ENCODE peak calls at places on chromosomes 16 and 17, in six cellular contexts. A is HCT116, G is K562, Y is HepG2, V is H1, J is GM12878. N is an unnamed sample.

GRCh38 chr17:19018600-19018950 is 14.0 kb upstream of the FAM83G start:
- DNase-seq in Y (no peak), V (no peak), G (no peak), J (no peak), A (no peak), N (no peak)

GRCh38 chr17:57684711-57685498 is 60.2 kb downstream of the CCDC182 start:
- DNase-seq in G (no peak), Y (no peak), A (no peak), J (no peak), V (peak; percentile 35), N (no peak)

GRCh38 chr17:29004081-29004692 is 1.6 kb downstream of the SEZ6 start:
- DNase-seq in G (no peak), V (no peak), Y (no peak), J (no peak), A (no peak), N (no peak)

GRCh38 chr16:12079411-12079965 is 103.0 kb downstream of the SNX29 start:
- DNase-seq in A (no peak), Y (no peak), V (no peak), G (no peak), J (no peak), N (no peak)

GRCh38 chr17:51741447-51741846 is 417.1 kb downstream of the CA10 start:
- DNase-seq in J (no peak), A (no peak), Y (no peak), V (no peak), G (no peak), N (no peak)

GRCh38 chr16:78746718-78747117 is 647.3 kb downstream of the WWOX start:
- DNase-seq in A (no peak), V (no peak), Y (no peak), G (no peak), J (no peak), N (no peak)

GRCh38 chr17:67186782-67187181 is 58.2 kb downstream of the HELZ start:
- DNase-seq in Y (no peak), J (no peak), A (no peak), G (no peak), V (no peak), N (no peak)

GRCh38 chr17:72515291-72516065 is 394.7 kb downstream of the SOX9 start:
- DNase-seq in G (no peak), J (peak; percentile 77), A (no peak), V (no peak), Y (no peak), N (no peak)

GRCh38 chr17:29124135-29124930 is 55.9 kb downstream of the MYO18A start:
- DNase-seq in A (no peak), J (no peak), G (peak; percentile 83), V (peak; percentile 57), Y (peak; percentile 71), N (peak; percentile 51)

GRCh38 chr16:89365044-89365467 is 125.3 kb downstream of the ANKRD11 start:
- DNase-seq in Y (no peak), G (no peak), A (no peak), J (no peak), V (no peak), N (no peak)
- TF ChIP-seq YY1 in Y (no peak), G (no peak), A (no peak), J (no peak), V (no peak), N (no peak)

DNA sequence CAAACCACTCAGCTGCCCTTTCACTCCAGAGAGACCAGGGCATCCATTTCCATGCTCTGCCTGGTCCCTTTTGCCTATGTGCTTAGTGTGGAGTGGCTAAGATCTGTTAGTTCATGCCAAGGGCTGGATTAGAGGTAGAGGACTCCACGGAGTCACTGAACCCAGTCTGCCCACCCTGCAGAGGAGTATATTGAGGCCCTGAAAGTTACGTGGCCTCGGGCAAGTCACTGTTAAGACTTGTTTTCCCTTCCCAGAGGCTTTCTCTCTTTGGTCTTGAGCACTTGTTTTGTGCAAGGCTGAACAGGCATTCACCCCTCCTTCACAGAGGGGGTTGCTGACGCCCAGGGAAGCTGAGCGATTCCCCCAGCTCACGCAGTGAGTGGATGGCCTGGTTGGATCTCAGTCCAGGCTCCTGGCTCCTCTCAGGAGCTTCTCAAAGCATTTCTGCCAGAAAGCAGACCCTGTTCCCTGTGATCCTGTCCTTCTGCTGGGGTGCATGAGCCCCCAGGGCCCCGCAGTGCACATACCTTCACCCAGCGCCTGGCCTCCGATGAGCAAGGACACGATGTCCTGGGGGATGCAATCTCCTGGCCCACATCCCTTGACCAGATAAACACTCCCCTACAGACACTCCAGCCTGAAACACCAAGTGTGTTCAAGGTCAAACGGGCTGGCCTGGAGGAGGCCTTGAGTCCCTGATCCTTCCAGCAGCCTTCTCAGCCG is 153.4 kb upstream of the GSE1 start:
- DNase-seq in V (no peak), Y (no peak), J (no peak), G (peak; percentile 74), A (no peak), N (no peak)
- TF ChIP-seq ZNF274 in V (no peak), Y (no peak), J (no peak), G (no peak), A (no peak), N (no peak)

GRCh38 chr17:7025240-7025639 is 2.4 kb downstream of the BCL6B start:
- DNase-seq in Y (no peak), G (no peak), V (no peak), J (no peak), A (no peak), N (no peak)
- TF ChIP-seq YY1 in Y (no peak), G (no peak), V (no peak), J (no peak), A (no peak), N (no peak)

GRCh38 chr17:50290074-50290702 is 15.9 kb downstream of the TMEM92 start:
- DNase-seq in V (no peak), J (no peak), A (peak; percentile 29), Y (no peak), G (peak; percentile 37), N (no peak)
- TF ChIP-seq ZNF274 in V (no peak), J (no peak), A (no peak), Y (no peak), G (no peak), N (no peak)

DNA sequence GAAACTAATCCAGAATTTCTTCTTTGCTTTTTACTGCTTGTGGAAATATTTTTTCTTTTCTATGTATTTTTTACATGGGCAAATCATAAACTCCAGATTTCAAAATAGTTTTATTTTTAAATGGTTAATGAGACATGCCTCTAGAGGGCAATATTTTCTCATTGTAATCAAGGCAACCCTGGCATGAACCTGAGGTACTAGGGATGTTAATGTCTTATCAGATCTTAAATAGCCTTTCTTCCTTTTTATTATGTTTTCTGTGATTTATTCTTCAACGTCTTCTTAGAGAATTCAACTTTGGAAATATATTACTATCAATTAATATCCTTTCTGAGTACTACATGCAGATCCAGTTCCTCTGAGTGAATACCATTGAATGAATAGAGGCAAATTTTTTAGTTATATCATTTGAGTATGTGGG is 324.7 kb downstream of the BCAS3 start:
- DNase-seq in G (peak; percentile 15), A (peak; percentile 26), V (no peak), J (no peak), Y (peak; percentile 41), N (peak; percentile 1)
- TF ChIP-seq YY1 in G (no peak), A (no peak), V (no peak), J (no peak), Y (no peak), N (no peak)

N was measured in NT2/D1.